ENCODE peak calls at places on chromosome 1, in six cellular contexts. K is NCI-H524, E is C1 segment of cervical spinal cord, I is SK-N-MC, J is iPS-NIHi11, V is NCI-H1105 treated with DMSO at 0.1 percent for 48 hours. C is an unnamed sample.

GRCh38 chr1:221888801-221889200 is 146.9 kb upstream of the DUSP10 start:
- DNase-seq in K (no peak), E (no peak), I (no peak), J (no peak), V (no peak), C (no peak)

GRCh38 chr1:15803380-15803779 is 4.1 kb downstream of the UQCRHL start:
- DNase-seq in K (peak; percentile 51), E (no peak), I (no peak), J (peak; percentile 51), V (peak; percentile 43), C (no peak)

GRCh38 chr1:230772457-230773395 is 25.5 kb downstream of the CAPN9 start:
- DNase-seq in K (peak; percentile 82), E (peak; percentile 41), I (no peak), J (peak; percentile 49), V (no peak), C (no peak)

GRCh38 chr1:39310015-39310414 is 105.5 kb downstream of the MACF1 start:
- DNase-seq in K (no peak), E (no peak), I (no peak), J (no peak), V (no peak), C (no peak)

GRCh38 chr1:109719337-109719837 is 7.3 kb downstream of the GSTM5 start:
- DNase-seq in K (no peak), E (no peak), I (no peak), J (no peak), V (no peak), C (no peak)

GRCh38 chr1:36879613-36880012 is 154.7 kb downstream of the GRIK3 start:
- DNase-seq in K (no peak), E (no peak), I (no peak), J (no peak), V (no peak), C (peak; percentile 23)

GRCh38 chr1:66334311-66334710 is 199.6 kb upstream of the SGIP1 start:
- DNase-seq in K (no peak), E (no peak), I (no peak), J (no peak), V (no peak), C (no peak)

GRCh38 chr1:162697140-162697895 is 65.1 kb downstream of the DDR2 start:
- DNase-seq in K (no peak), E (no peak), I (no peak), J (no peak), V (no peak), C (no peak)

GRCh38 chr1:16946646-16947045 is 24.9 kb downstream of the CROCC start:
- DNase-seq in K (no peak), E (no peak), I (no peak), J (no peak), V (no peak), C (no peak)

GRCh38 chr1:38612956-38613355 is 246.6 kb downstream of the RRAGC start:
- DNase-seq in K (no peak), E (no peak), I (no peak), J (no peak), V (no peak), C (no peak)

GRCh38 chr1:1318131-1318652 is 6.3 kb downstream of the INTS11 start:
- DNase-seq in K (peak; percentile 56), E (peak; percentile 7), I (no peak), J (no peak), V (peak; percentile 66), C (peak; percentile 87)